ENCODE peak calls at places on chromosomes 16 and 17, in five cellular contexts. M, P, Y, N and L are unnamed samples.

GRCh38 chr16:79949417-79949816 is 348.9 kb upstream of the MAF start:
- DNase-seq in P (no peak), Y (no peak), N (no peak), M (no peak), L (no peak)

GRCh38 chr16:3012246-3012645 is 477 bp upstream of the CLDN9 start:
- DNase-seq in M (no peak), Y (no peak), P (no peak), N (no peak), L (no peak)

GRCh38 chr17:1715803-1716075 is 5.6 kb upstream of the TLCD2 start:
- DNase-seq in N (no peak), M (no peak), Y (no peak), P (no peak), L (no peak)

GRCh38 chr17:33039874-33040273 is 48.2 kb downstream of the SPACA3 start:
- DNase-seq in M (no peak), P (no peak), Y (peak; percentile 18), N (no peak), L (peak; percentile 27)

GRCh38 chr17:82931696-82932060 is 91.9 kb upstream of the ZNF750 start:
- DNase-seq in M (no peak), Y (peak; percentile 86), P (no peak), N (peak; percentile 76), L (peak; percentile 59)

GRCh38 chr17:19421926-19422325 is 10.9 kb downstream of the RNF112 start:
- DNase-seq in Y (no peak), P (no peak), N (no peak), M (no peak), L (no peak)

GRCh38 chr16:9670058-9670457 is 512.2 kb downstream of the GRIN2A start:
- DNase-seq in Y (no peak), P (no peak), M (no peak), N (no peak), L (no peak)

GRCh38 chr17:57761887-57762286 is 16.8 kb upstream of the CCDC182 start:
- DNase-seq in N (no peak), Y (no peak), M (no peak), P (no peak), L (no peak)

GRCh38 chr16:48583075-48584065 is 26.6 kb downstream of the N4BP1 start:
- DNase-seq in Y (no peak), N (no peak), M (no peak), P (no peak), L (no peak)

GRCh38 chr17:28841901-28842281 is 699 bp downstream of the FAM222B start:
- DNase-seq in Y (no peak), P (no peak), N (no peak), M (no peak), L (no peak)

GRCh38 chr17:32317353-32317752 is 24.6 kb downstream of the C17orf75 start:
- DNase-seq in M (no peak), P (no peak), Y (no peak), N (no peak), L (no peak)

GRCh38 chr16:1785846-1786170 is 3.0 kb downstream of the NUBP2 start:
- DNase-seq in P (no peak), N (peak; percentile 7), Y (no peak), M (no peak), L (no peak)

GRCh38 chr16:84603115-84603816 is 14.6 kb downstream of the COTL1 start:
- DNase-seq in Y (peak; percentile 100), N (peak; percentile 92), M (no peak), P (peak; percentile 40), L (peak; percentile 91)

GRCh38 chr17:11506635-11507034 is 91.6 kb upstream of the DNAH9 start:
- DNase-seq in Y (no peak), M (no peak), P (no peak), N (no peak), L (no peak)

GRCh38 chr16:9102379-9102778 is 10.9 kb downstream of the HAPSTR1 start:
- DNase-seq in M (no peak), N (no peak), P (no peak), Y (peak; percentile 53), L (peak; percentile 72)

GRCh38 chr17:48131216-48131824 is 23.8 kb downstream of the SNX11 start:
- DNase-seq in Y (no peak), N (peak; percentile 32), M (peak; percentile 20), P (peak; percentile 80), L (peak; percentile 18)